ENCODE peak calls at places on chromosomes 1 and 21, in five cellular contexts. B, G, Z, M and Q are unnamed samples.

GRCh38 chr1:85451236-85451830 is 13.6 kb downstream of the DDAH1 start:
- DNase-seq in B (no peak), G (no peak), Z (no peak), M (no peak), Q (no peak)

GRCh38 chr1:119964673-119965363 is 68.5 kb upstream of the ADAM30 start:
- DNase-seq in B (no peak), G (no peak), Z (no peak), M (no peak), Q (peak)

GRCh38 chr1:236823559-236823958 is 28.5 kb downstream of the MTR start:
- DNase-seq in B (no peak), G (no peak), Z (no peak), M (no peak), Q (no peak)

GRCh38 chr21:45406801-45407628 is 2.0 kb downstream of the COL18A1 start:
- DNase-seq in B (no peak), G (no peak), Z (peak), M (no peak), Q (no peak)

GRCh38 chr1:204941415-204942338 is 71.0 kb downstream of the NFASC start:
- DNase-seq in B (peak), G (peak), Z (peak), M (peak), Q (no peak)

GRCh38 chr21:36532769-36533467 is 53.0 kb upstream of the CLDN14 start:
- DNase-seq in B (no peak), G (no peak), Z (no peak), M (no peak), Q (no peak)

GRCh38 chr1:170657275-170657853 is 6.6 kb upstream of the PRRX1 start:
- DNase-seq in B (no peak), G (no peak), Z (no peak), M (no peak), Q (no peak)

GRCh38 chr1:246836647-246837046 is 95.1 kb downstream of the AHCTF1 start:
- DNase-seq in B (no peak), G (no peak), Z (no peak), M (no peak), Q (no peak)

GRCh38 chr1:110049801-110050601 is 15.6 kb downstream of the STRIP1 start:
- DNase-seq in B (no peak), G (no peak), Z (no peak), M (no peak), Q (no peak)

GRCh38 chr1:10693497-10694273 is 102.8 kb downstream of the CASZ1 start:
- DNase-seq in B (no peak), G (peak), Z (no peak), M (peak), Q (no peak)

GRCh38 chr1:116008651-116009380 is 32.5 kb downstream of the SLC22A15 start:
- DNase-seq in B (no peak), G (no peak), Z (peak), M (no peak), Q (no peak)

GRCh38 chr1:44347280-44347679 is 7.8 kb downstream of the ERI3 start:
- DNase-seq in B (no peak), G (no peak), Z (no peak), M (no peak), Q (no peak)

GRCh38 chr1:183546427-183546826 is 43.8 kb downstream of the NCF2 start:
- DNase-seq in B (no peak), G (no peak), Z (no peak), M (no peak), Q (no peak)

GRCh38 chr1:153465728-153466625 is 5.5 kb upstream of the S100A7 start:
- DNase-seq in B (no peak), G (peak), Z (peak), M (peak), Q (no peak)